ENCODE peak calls at places on chromosomes 11 and 22, in four cellular contexts. One of them, this sample, is unnamed.

GRCh38 chr11:33953289-33953688 is 61.4 kb upstream of the LMO2 start:
- DNase-seq in Right ventricle myocardium superior: no peak
- DNase-seq in anterior cingulate cortex: no peak
- DNase-seq in stimulated activated naive CD8-positive, alpha-beta T cell treated with anti-CD3 and anti-CD28 coated beads, Interleukin-15, amount 100 ng/mL, for 72 hours: no peak
- DNase-seq in this sample: no peak

GRCh38 chr11:17250561-17251350 is 25.8 kb upstream of the NUCB2 start:
- DNase-seq in Right ventricle myocardium superior: no peak
- DNase-seq in anterior cingulate cortex: no peak
- DNase-seq in stimulated activated naive CD8-positive, alpha-beta T cell treated with anti-CD3 and anti-CD28 coated beads, Interleukin-15, amount 100 ng/mL, for 72 hours: no peak
- DNase-seq in this sample: no peak

GRCh38 chr22:36922752-36923457 is 9.5 kb downstream of the CSF2RB start:
- DNase-seq in Right ventricle myocardium superior: no peak
- DNase-seq in anterior cingulate cortex: no peak
- DNase-seq in stimulated activated naive CD8-positive, alpha-beta T cell treated with anti-CD3 and anti-CD28 coated beads, Interleukin-15, amount 100 ng/mL, for 72 hours: no peak
- DNase-seq in this sample: no peak

GRCh38 chr11:35272391-35272821 is 133.4 kb downstream of the CD44 start:
- DNase-seq in Right ventricle myocardium superior: no peak
- DNase-seq in anterior cingulate cortex: no peak
- DNase-seq in stimulated activated naive CD8-positive, alpha-beta T cell treated with anti-CD3 and anti-CD28 coated beads, Interleukin-15, amount 100 ng/mL, for 72 hours: peak
- DNase-seq in this sample: no peak

GRCh38 chr11:132024587-132025295 is 654.3 kb downstream of the NTM start:
- DNase-seq in Right ventricle myocardium superior: no peak
- DNase-seq in anterior cingulate cortex: no peak
- DNase-seq in stimulated activated naive CD8-positive, alpha-beta T cell treated with anti-CD3 and anti-CD28 coated beads, Interleukin-15, amount 100 ng/mL, for 72 hours: no peak
- DNase-seq in this sample: no peak

GRCh38 chr11:1388763-1389102 is 1.0 kb upstream of the BRSK2 start:
- DNase-seq in Right ventricle myocardium superior: peak
- DNase-seq in anterior cingulate cortex: no peak
- DNase-seq in stimulated activated naive CD8-positive, alpha-beta T cell treated with anti-CD3 and anti-CD28 coated beads, Interleukin-15, amount 100 ng/mL, for 72 hours: no peak
- DNase-seq in this sample: no peak

GRCh38 chr22:24423519-24424000 is 3.8 kb upstream of the ADORA2A start:
- DNase-seq in Right ventricle myocardium superior: peak
- DNase-seq in anterior cingulate cortex: no peak
- DNase-seq in stimulated activated naive CD8-positive, alpha-beta T cell treated with anti-CD3 and anti-CD28 coated beads, Interleukin-15, amount 100 ng/mL, for 72 hours: peak
- DNase-seq in this sample: peak

GRCh38 chr22:45893516-45893915 is 83.4 kb downstream of the WNT7B start:
- DNase-seq in Right ventricle myocardium superior: peak
- DNase-seq in anterior cingulate cortex: no peak
- DNase-seq in stimulated activated naive CD8-positive, alpha-beta T cell treated with anti-CD3 and anti-CD28 coated beads, Interleukin-15, amount 100 ng/mL, for 72 hours: no peak
- DNase-seq in this sample: no peak

GRCh38 chr11:2777871-2778629 is 78.3 kb upstream of the KCNQ1OT1 start:
- DNase-seq in Right ventricle myocardium superior: peak
- DNase-seq in anterior cingulate cortex: no peak
- DNase-seq in stimulated activated naive CD8-positive, alpha-beta T cell treated with anti-CD3 and anti-CD28 coated beads, Interleukin-15, amount 100 ng/mL, for 72 hours: no peak
- DNase-seq in this sample: peak

GRCh38 chr11:23359297-23359696 is 499.0 kb upstream of the CCDC179 start:
- DNase-seq in Right ventricle myocardium superior: no peak
- DNase-seq in anterior cingulate cortex: no peak
- DNase-seq in stimulated activated naive CD8-positive, alpha-beta T cell treated with anti-CD3 and anti-CD28 coated beads, Interleukin-15, amount 100 ng/mL, for 72 hours: no peak
- DNase-seq in this sample: no peak

GRCh38 chr11:106152013-106152412 is 74.6 kb downstream of the AASDHPPT start:
- DNase-seq in Right ventricle myocardium superior: no peak
- DNase-seq in anterior cingulate cortex: no peak
- DNase-seq in stimulated activated naive CD8-positive, alpha-beta T cell treated with anti-CD3 and anti-CD28 coated beads, Interleukin-15, amount 100 ng/mL, for 72 hours: no peak
- DNase-seq in this sample: no peak

GRCh38 chr11:124518900-124519541 is 24.4 kb downstream of the OR8B12 start:
- DNase-seq in Right ventricle myocardium superior: no peak
- DNase-seq in anterior cingulate cortex: no peak
- DNase-seq in stimulated activated naive CD8-positive, alpha-beta T cell treated with anti-CD3 and anti-CD28 coated beads, Interleukin-15, amount 100 ng/mL, for 72 hours: no peak
- DNase-seq in this sample: peak

GRCh38 chr22:25763239-25763777 is 21.3 kb downstream of the MYO18B start:
- DNase-seq in Right ventricle myocardium superior: no peak
- DNase-seq in anterior cingulate cortex: no peak
- DNase-seq in stimulated activated naive CD8-positive, alpha-beta T cell treated with anti-CD3 and anti-CD28 coated beads, Interleukin-15, amount 100 ng/mL, for 72 hours: no peak
- DNase-seq in this sample: no peak

GRCh38 chr11:12056112-12056511 is 47.7 kb upstream of the DKK3 start:
- DNase-seq in Right ventricle myocardium superior: no peak
- DNase-seq in anterior cingulate cortex: no peak
- DNase-seq in stimulated activated naive CD8-positive, alpha-beta T cell treated with anti-CD3 and anti-CD28 coated beads, Interleukin-15, amount 100 ng/mL, for 72 hours: no peak
- DNase-seq in this sample: no peak

GRCh38 chr11:70454197-70454767 is 56.0 kb downstream of the CTTN start:
- DNase-seq in Right ventricle myocardium superior: no peak
- DNase-seq in anterior cingulate cortex: no peak
- DNase-seq in stimulated activated naive CD8-positive, alpha-beta T cell treated with anti-CD3 and anti-CD28 coated beads, Interleukin-15, amount 100 ng/mL, for 72 hours: no peak
- DNase-seq in this sample: no peak

This sample was measured in midbrain.